ENCODE peak calls at places on chromosomes 13 and 19, in eight cellular contexts. One of them, this sample, is unnamed.

GRCh38 chr19:42081584-42082258 is 5.8 kb downstream of the ZNF574 start:
- DNase-seq in tibial artery: no peak
- DNase-seq in Karpas-422: peak; percentile 83
- DNase-seq in cardiac muscle cell: no peak
- DNase-seq in upper lobe of right lung: no peak
- DNase-seq in suprapubic skin: no peak
- DNase-seq in keratinocyte: no peak
- DNase-seq in heart right ventricle: no peak
- DNase-seq in this sample: no peak

GRCh38 chr13:27455331-27455855 is 5.0 kb upstream of the MTIF3 start:
- DNase-seq in tibial artery: no peak
- DNase-seq in Karpas-422: no peak
- DNase-seq in cardiac muscle cell: no peak
- DNase-seq in upper lobe of right lung: no peak
- DNase-seq in suprapubic skin: no peak
- DNase-seq in keratinocyte: no peak
- DNase-seq in heart right ventricle: no peak
- DNase-seq in this sample: no peak

GRCh38 chr19:43395561-43395960 is 19.1 kb upstream of the TEX101 start:
- DNase-seq in tibial artery: no peak
- DNase-seq in Karpas-422: no peak
- DNase-seq in cardiac muscle cell: no peak
- DNase-seq in upper lobe of right lung: no peak
- DNase-seq in suprapubic skin: no peak
- DNase-seq in keratinocyte: no peak
- DNase-seq in heart right ventricle: no peak
- DNase-seq in this sample: no peak

GRCh38 chr13:56189439-56189838 is 951.3 kb upstream of the PRR20A start:
- DNase-seq in tibial artery: no peak
- DNase-seq in Karpas-422: no peak
- DNase-seq in cardiac muscle cell: no peak
- DNase-seq in upper lobe of right lung: no peak
- DNase-seq in suprapubic skin: no peak
- DNase-seq in keratinocyte: no peak
- DNase-seq in heart right ventricle: no peak
- DNase-seq in this sample: no peak

GRCh38 chr19:7297742-7298141 is 3.5 kb upstream of the INSR start:
- DNase-seq in tibial artery: no peak
- DNase-seq in Karpas-422: no peak
- DNase-seq in cardiac muscle cell: no peak
- DNase-seq in upper lobe of right lung: no peak
- DNase-seq in suprapubic skin: no peak
- DNase-seq in keratinocyte: no peak
- DNase-seq in heart right ventricle: no peak
- DNase-seq in this sample: no peak

GRCh38 chr13:96052655-96053002 is 572 bp downstream of the UGGT2 start:
- DNase-seq in tibial artery: no peak
- DNase-seq in Karpas-422: peak; percentile 75
- DNase-seq in cardiac muscle cell: peak; percentile 6
- DNase-seq in upper lobe of right lung: no peak
- DNase-seq in suprapubic skin: no peak
- DNase-seq in keratinocyte: peak; percentile 2
- DNase-seq in heart right ventricle: no peak
- DNase-seq in this sample: no peak

GRCh38 chr13:37175996-37176395 is 70.5 kb upstream of the CSNK1A1L start:
- DNase-seq in tibial artery: no peak
- DNase-seq in Karpas-422: no peak
- DNase-seq in cardiac muscle cell: no peak
- DNase-seq in upper lobe of right lung: no peak
- DNase-seq in suprapubic skin: no peak
- DNase-seq in keratinocyte: no peak
- DNase-seq in heart right ventricle: no peak
- DNase-seq in this sample: no peak

GRCh38 chr13:28329395-28330158 is 165.4 kb downstream of the FLT1 start:
- DNase-seq in tibial artery: no peak
- DNase-seq in Karpas-422: peak; percentile 32
- DNase-seq in cardiac muscle cell: no peak
- DNase-seq in upper lobe of right lung: no peak
- DNase-seq in suprapubic skin: no peak
- DNase-seq in keratinocyte: no peak
- DNase-seq in heart right ventricle: peak; percentile 43
- DNase-seq in this sample: no peak

GRCh38 chr19:40466219-40467006 is at the start of gene SPTBN4:
- DNase-seq in tibial artery: peak; percentile 46
- DNase-seq in Karpas-422: no peak
- DNase-seq in cardiac muscle cell: no peak
- DNase-seq in upper lobe of right lung: peak; percentile 82
- DNase-seq in suprapubic skin: peak; percentile 76
- DNase-seq in keratinocyte: no peak
- DNase-seq in heart right ventricle: peak; percentile 22
- DNase-seq in this sample: peak; percentile 34

GRCh38 chr13:82688400-82688999 is 1193.8 kb downstream of the SLITRK1 start:
- DNase-seq in tibial artery: no peak
- DNase-seq in Karpas-422: no peak
- DNase-seq in cardiac muscle cell: no peak
- DNase-seq in upper lobe of right lung: no peak
- DNase-seq in suprapubic skin: no peak
- DNase-seq in keratinocyte: no peak
- DNase-seq in heart right ventricle: no peak
- DNase-seq in this sample: no peak

GRCh38 chr13:40779049-40779448 is 8.1 kb upstream of the MRPS31 start:
- DNase-seq in tibial artery: no peak
- DNase-seq in Karpas-422: no peak
- DNase-seq in cardiac muscle cell: no peak
- DNase-seq in upper lobe of right lung: no peak
- DNase-seq in suprapubic skin: no peak
- DNase-seq in keratinocyte: no peak
- DNase-seq in heart right ventricle: no peak
- DNase-seq in this sample: no peak

GRCh38 chr13:73717632-73718031 is 416.6 kb downstream of the KLF12 start:
- DNase-seq in tibial artery: no peak
- DNase-seq in Karpas-422: no peak
- DNase-seq in cardiac muscle cell: no peak
- DNase-seq in upper lobe of right lung: no peak
- DNase-seq in suprapubic skin: no peak
- DNase-seq in keratinocyte: no peak
- DNase-seq in heart right ventricle: no peak
- DNase-seq in this sample: no peak

GRCh38 chr13:109725297-109725696 is 61.1 kb downstream of the IRS2 start:
- DNase-seq in tibial artery: no peak
- DNase-seq in Karpas-422: no peak
- DNase-seq in cardiac muscle cell: no peak
- DNase-seq in upper lobe of right lung: no peak
- DNase-seq in suprapubic skin: no peak
- DNase-seq in keratinocyte: no peak
- DNase-seq in heart right ventricle: no peak
- DNase-seq in this sample: no peak

GRCh38 chr13:60679928-60680693 is 283.1 kb downstream of the TDRD3 start:
- DNase-seq in tibial artery: no peak
- DNase-seq in Karpas-422: no peak
- DNase-seq in cardiac muscle cell: no peak
- DNase-seq in upper lobe of right lung: no peak
- DNase-seq in suprapubic skin: no peak
- DNase-seq in keratinocyte: no peak
- DNase-seq in heart right ventricle: no peak
- DNase-seq in this sample: no peak

GRCh38 chr13:59587971-59588716 is 575.6 kb downstream of the DIAPH3 start:
- DNase-seq in tibial artery: no peak
- DNase-seq in Karpas-422: no peak
- DNase-seq in cardiac muscle cell: no peak
- DNase-seq in upper lobe of right lung: no peak
- DNase-seq in suprapubic skin: no peak
- DNase-seq in keratinocyte: no peak
- DNase-seq in heart right ventricle: no peak
- DNase-seq in this sample: no peak

GRCh38 chr19:18150776-18151624 is 2.0 kb upstream of the PIK3R2 start:
- DNase-seq in tibial artery: no peak
- DNase-seq in Karpas-422: no peak
- DNase-seq in cardiac muscle cell: no peak
- DNase-seq in upper lobe of right lung: no peak
- DNase-seq in suprapubic skin: no peak
- DNase-seq in keratinocyte: no peak
- DNase-seq in heart right ventricle: no peak
- DNase-seq in this sample: no peak
- H3K27ac ChIP-seq in tibial artery: peak overlapping the region; percentile 95
- H3K27ac ChIP-seq in Karpas-422: peak overlapping the region; percentile 96
- H3K27ac ChIP-seq in cardiac muscle cell: peak overlapping the region; percentile 22
- H3K27ac ChIP-seq in upper lobe of right lung: no peak overlapping the region
- H3K27ac ChIP-seq in suprapubic skin: no peak overlapping the region
- H3K27ac ChIP-seq in keratinocyte: no peak overlapping the region
- H3K27ac ChIP-seq in heart right ventricle: no peak overlapping the region
- H3K27ac ChIP-seq in this sample: peak overlapping the region; percentile 94

GRCh38 chr13:106499905-106500304 is 35.6 kb downstream of the EFNB2 start:
- DNase-seq in tibial artery: no peak
- DNase-seq in Karpas-422: peak; percentile 45
- DNase-seq in cardiac muscle cell: no peak
- DNase-seq in upper lobe of right lung: no peak
- DNase-seq in suprapubic skin: no peak
- DNase-seq in keratinocyte: no peak
- DNase-seq in heart right ventricle: no peak
- DNase-seq in this sample: no peak
- H3K27ac ChIP-seq in tibial artery: no peak overlapping the region
- H3K27ac ChIP-seq in Karpas-422: no peak overlapping the region
- H3K27ac ChIP-seq in cardiac muscle cell: no peak overlapping the region
- H3K27ac ChIP-seq in upper lobe of right lung: no peak overlapping the region
- H3K27ac ChIP-seq in suprapubic skin: no peak overlapping the region
- H3K27ac ChIP-seq in keratinocyte: no peak overlapping the region
- H3K27ac ChIP-seq in heart right ventricle: no peak overlapping the region
- H3K27ac ChIP-seq in this sample: no peak overlapping the region

GRCh38 chr13:76223999-76224398 is 587.9 kb downstream of the LMO7 start:
- DNase-seq in tibial artery: no peak
- DNase-seq in Karpas-422: no peak
- DNase-seq in cardiac muscle cell: no peak
- DNase-seq in upper lobe of right lung: no peak
- DNase-seq in suprapubic skin: no peak
- DNase-seq in keratinocyte: no peak
- DNase-seq in heart right ventricle: no peak
- DNase-seq in this sample: no peak

GRCh38 chr13:76226941-76227340 is 590.8 kb downstream of the LMO7 start:
- DNase-seq in tibial artery: no peak
- DNase-seq in Karpas-422: no peak
- DNase-seq in cardiac muscle cell: no peak
- DNase-seq in upper lobe of right lung: no peak
- DNase-seq in suprapubic skin: no peak
- DNase-seq in keratinocyte: no peak
- DNase-seq in heart right ventricle: peak; percentile 18
- DNase-seq in this sample: no peak

GRCh38 chr13:76231522-76232167 is 595.5 kb downstream of the LMO7 start:
- DNase-seq in tibial artery: no peak
- DNase-seq in Karpas-422: no peak
- DNase-seq in cardiac muscle cell: no peak
- DNase-seq in upper lobe of right lung: no peak
- DNase-seq in suprapubic skin: no peak
- DNase-seq in keratinocyte: no peak
- DNase-seq in heart right ventricle: no peak
- DNase-seq in this sample: no peak

GRCh38 chr13:76225815-76226489 is 589.8 kb downstream of the LMO7 start:
- DNase-seq in tibial artery: no peak
- DNase-seq in Karpas-422: no peak
- DNase-seq in cardiac muscle cell: peak; percentile 49
- DNase-seq in upper lobe of right lung: no peak
- DNase-seq in suprapubic skin: no peak
- DNase-seq in keratinocyte: no peak
- DNase-seq in heart right ventricle: peak; percentile 69
- DNase-seq in this sample: no peak

DNA sequence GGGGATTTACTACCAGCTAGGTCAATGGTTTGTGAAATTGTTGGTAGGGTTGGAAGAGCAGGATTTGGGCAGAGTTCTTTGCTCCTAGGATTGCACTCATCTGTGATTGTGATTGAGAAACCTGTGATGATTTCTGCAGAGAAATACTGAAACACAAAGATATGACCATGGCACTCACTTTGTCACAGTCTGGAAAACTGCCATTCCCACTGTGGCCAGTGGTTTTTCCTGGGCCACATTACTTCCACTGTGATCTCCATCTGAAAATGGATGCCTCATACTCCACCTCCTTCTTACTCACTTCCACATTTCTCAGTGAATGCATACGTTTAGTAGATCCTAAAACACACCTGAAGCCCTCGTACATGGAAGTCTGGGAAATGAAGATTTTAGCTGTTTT is 593.2 kb downstream of the LMO7 start:
- DNase-seq in tibial artery: no peak
- DNase-seq in Karpas-422: no peak
- DNase-seq in cardiac muscle cell: no peak
- DNase-seq in upper lobe of right lung: no peak
- DNase-seq in suprapubic skin: no peak
- DNase-seq in keratinocyte: no peak
- DNase-seq in heart right ventricle: no peak
- DNase-seq in this sample: no peak
- H3K27ac ChIP-seq in tibial artery: no peak overlapping the region
- H3K27ac ChIP-seq in Karpas-422: no peak overlapping the region
- H3K27ac ChIP-seq in cardiac muscle cell: no peak overlapping the region
- H3K27ac ChIP-seq in upper lobe of right lung: no peak overlapping the region
- H3K27ac ChIP-seq in suprapubic skin: no peak overlapping the region
- H3K27ac ChIP-seq in keratinocyte: no peak overlapping the region
- H3K27ac ChIP-seq in heart right ventricle: no peak overlapping the region
- H3K27ac ChIP-seq in this sample: no peak overlapping the region

GRCh38 chr13:87554045-87554444 is 117.1 kb upstream of the SLITRK5 start:
- DNase-seq in tibial artery: no peak
- DNase-seq in Karpas-422: no peak
- DNase-seq in cardiac muscle cell: no peak
- DNase-seq in upper lobe of right lung: no peak
- DNase-seq in suprapubic skin: no peak
- DNase-seq in keratinocyte: no peak
- DNase-seq in heart right ventricle: no peak
- DNase-seq in this sample: no peak
- H3K27ac ChIP-seq in tibial artery: no peak overlapping the region
- H3K27ac ChIP-seq in Karpas-422: no peak overlapping the region
- H3K27ac ChIP-seq in cardiac muscle cell: no peak overlapping the region
- H3K27ac ChIP-seq in upper lobe of right lung: no peak overlapping the region
- H3K27ac ChIP-seq in suprapubic skin: no peak overlapping the region
- H3K27ac ChIP-seq in keratinocyte: no peak overlapping the region
- H3K27ac ChIP-seq in heart right ventricle: no peak overlapping the region
- H3K27ac ChIP-seq in this sample: no peak overlapping the region

GRCh38 chr19:49486232-49486631 is 1.2 kb upstream of the RPL13A start:
- DNase-seq in tibial artery: no peak
- DNase-seq in Karpas-422: no peak
- DNase-seq in cardiac muscle cell: no peak
- DNase-seq in upper lobe of right lung: no peak
- DNase-seq in suprapubic skin: peak; percentile 67
- DNase-seq in keratinocyte: no peak
- DNase-seq in heart right ventricle: no peak
- DNase-seq in this sample: no peak
- H3K27ac ChIP-seq in tibial artery: no peak overlapping the region
- H3K27ac ChIP-seq in Karpas-422: no peak overlapping the region
- H3K27ac ChIP-seq in cardiac muscle cell: no peak overlapping the region
- H3K27ac ChIP-seq in upper lobe of right lung: no peak overlapping the region
- H3K27ac ChIP-seq in suprapubic skin: no peak overlapping the region
- H3K27ac ChIP-seq in keratinocyte: no peak overlapping the region
- H3K27ac ChIP-seq in heart right ventricle: no peak overlapping the region
- H3K27ac ChIP-seq in this sample: no peak overlapping the region

GRCh38 chr19:5989388-5990074 is 11.6 kb upstream of the RANBP3 start:
- DNase-seq in tibial artery: no peak
- DNase-seq in Karpas-422: no peak
- DNase-seq in cardiac muscle cell: no peak
- DNase-seq in upper lobe of right lung: no peak
- DNase-seq in suprapubic skin: no peak
- DNase-seq in keratinocyte: no peak
- DNase-seq in heart right ventricle: no peak
- DNase-seq in this sample: no peak
- H3K27ac ChIP-seq in tibial artery: no peak overlapping the region
- H3K27ac ChIP-seq in Karpas-422: no peak overlapping the region
- H3K27ac ChIP-seq in cardiac muscle cell: no peak overlapping the region
- H3K27ac ChIP-seq in upper lobe of right lung: no peak overlapping the region
- H3K27ac ChIP-seq in suprapubic skin: no peak overlapping the region
- H3K27ac ChIP-seq in keratinocyte: no peak overlapping the region
- H3K27ac ChIP-seq in heart right ventricle: no peak overlapping the region
- H3K27ac ChIP-seq in this sample: no peak overlapping the region

This sample was measured in substantia nigra.